ENCODE peak calls at places on chromosome 6, in six cellular contexts. W is PC-3, U is endothelial cell of umbilical vein, V is left ventricle myocardium inferior, A is pancreas, O is cardiac muscle cell. K is an unnamed sample. For H3K4me1, the result is how much of the 10 kb centered on the place peaks cover.

GRCh38 chr6:39209360-39209811 is 19.9 kb downstream of the KCNK5 start:
- DNase-seq in A (no peak), W (no peak), V (no peak), U (no peak), O (peak), K (no peak)

GRCh38 chr6:2885967-2886731 is 17.0 kb downstream of the SERPINB9 start:
- DNase-seq in U (no peak), W (no peak), V (no peak), O (no peak), A (no peak), K (no peak)

GRCh38 chr6:79353226-79353625 is 118.7 kb upstream of the HMGN3 start:
- DNase-seq in U (no peak), O (no peak), V (no peak), A (no peak), W (peak), K (no peak)

GRCh38 chr6:112307707-112308106 is 39.4 kb upstream of the RFPL4B start:
- DNase-seq in O (no peak), A (no peak), U (no peak), V (no peak), W (no peak), K (no peak)

GRCh38 chr6:89895273-89895874 is 1.1 kb downstream of the GJA10 start:
- DNase-seq in U (peak), V (no peak), W (peak), A (no peak), O (peak), K (peak)

GRCh38 chr6:118263929-118264486 is 284.1 kb upstream of the PLN start:
- DNase-seq in A (no peak), V (no peak), W (peak), U (peak), O (peak), K (peak)

GRCh38 chr6:63572733-63573139 is 456 bp downstream of the LOC128125822 start:
- DNase-seq in O (no peak), A (no peak), W (no peak), U (no peak), V (no peak), K (no peak)

GRCh38 chr6:105993769-105994521 is 92.2 kb upstream of the PRDM1 start:
- DNase-seq in A (peak), O (peak), V (peak), U (peak), W (no peak), K (peak)

GRCh38 chr6:156627524-156627923 is 149.7 kb upstream of the ARID1B start:
- DNase-seq in W (peak), A (no peak), U (no peak), V (no peak), O (no peak), K (no peak)

GRCh38 chr6:88982720-88983119 is 19.3 kb upstream of the RNGTT start:
- DNase-seq in V (no peak), U (peak), O (peak), A (peak), W (peak), K (peak)

GRCh38 chr6:15444881-15445280 is 199.0 kb downstream of the JARID2 start:
- DNase-seq in O (no peak), U (no peak), W (peak), A (peak), V (no peak), K (no peak)

GRCh38 chr6:25250878-25251277 is 28.3 kb upstream of the CARMIL1 start:
- DNase-seq in W (peak), U (no peak), V (no peak), A (no peak), O (no peak), K (no peak)

GRCh38 chr6:44667668-44668390 is 280.3 kb downstream of the CDC5L start:
- DNase-seq in W (peak), U (no peak), A (no peak), V (no peak), O (peak), K (peak)

GRCh38 chr6:39214120-39214813 is 15.0 kb downstream of the KCNK5 start:
- DNase-seq in U (no peak), O (no peak), V (no peak), W (no peak), A (no peak), K (no peak)

GRCh38 chr6:26441977-26442376 is 1.7 kb downstream of the BTN3A3 start:
- DNase-seq in W (no peak), O (no peak), A (no peak), U (no peak), V (no peak), K (no peak)

GRCh38 chr6:2915150-2915549 is 12.0 kb upstream of the SERPINB9 start:
- DNase-seq in U (no peak), V (no peak), A (no peak), O (no peak), W (no peak), K (no peak)

GRCh38 chr6:4133941-4134838 is 1.2 kb downstream of the ECI2 start:
- DNase-seq in A (peak), V (peak), W (peak), O (peak), U (peak), K (peak)

GRCh38 chr6:107179004-107179403 is 63.7 kb upstream of the BEND3 start:
- DNase-seq in A (no peak), O (peak), V (no peak), U (peak), W (peak), K (no peak)

GRCh38 chr6:148790817-148791216 is 44.0 kb downstream of the UST start:
- DNase-seq in V (no peak), A (no peak), U (no peak), W (no peak), O (no peak), K (no peak)

GRCh38 chr6:148776321-148776966 is 29.6 kb downstream of the UST start:
- DNase-seq in W (peak), V (no peak), A (no peak), O (peak), U (no peak), K (no peak)

GRCh38 chr6:75437451-75438185 is 56.0 kb downstream of the FILIP1 start:
- DNase-seq in W (peak), V (no peak), O (peak), U (no peak), A (no peak), K (no peak)

GRCh38 chr6:130500693-130501092 is 134.9 kb downstream of the TMEM200A start:
- DNase-seq in O (peak), W (no peak), V (no peak), U (peak), A (no peak), K (no peak)

GRCh38 chr6:38517005-38517404 is 122.7 kb downstream of the BTBD9 start:
- DNase-seq in V (no peak), W (peak), U (no peak), O (no peak), A (no peak), K (no peak)

GRCh38 chr6:41726876-41727275 is 8.5 kb downstream of the TFEB start:
- DNase-seq in O (no peak), U (no peak), V (no peak), A (no peak), W (no peak), K (no peak)
- H3K4me1 ChIP-seq in O (under half), U (under half), V (half or more), A (under half), W (under half), K (under half)

GRCh38 chr6:150580489-150580888 is 19.2 kb upstream of the PLEKHG1 start:
- DNase-seq in U (no peak), W (no peak), O (no peak), V (no peak), A (no peak), K (no peak)

GRCh38 chr6:150575840-150576239 is 23.8 kb upstream of the PLEKHG1 start:
- DNase-seq in V (no peak), A (no peak), O (no peak), U (no peak), W (no peak), K (no peak)

GRCh38 chr6:150584065-150584464 is 15.6 kb upstream of the PLEKHG1 start:
- DNase-seq in W (no peak), V (no peak), A (no peak), U (no peak), O (no peak), K (no peak)

GRCh38 chr6:150576651-150577226 is 22.9 kb upstream of the PLEKHG1 start:
- DNase-seq in O (no peak), W (no peak), U (no peak), A (no peak), V (no peak), K (no peak)

GRCh38 chr6:150579611-150580010 is 20.1 kb upstream of the PLEKHG1 start:
- DNase-seq in U (no peak), A (no peak), O (no peak), W (no peak), V (peak), K (peak)
- H3K4me1 ChIP-seq in U (under half), A (under half), O (under half), W (under half), V (under half), K (under half)

DNA sequence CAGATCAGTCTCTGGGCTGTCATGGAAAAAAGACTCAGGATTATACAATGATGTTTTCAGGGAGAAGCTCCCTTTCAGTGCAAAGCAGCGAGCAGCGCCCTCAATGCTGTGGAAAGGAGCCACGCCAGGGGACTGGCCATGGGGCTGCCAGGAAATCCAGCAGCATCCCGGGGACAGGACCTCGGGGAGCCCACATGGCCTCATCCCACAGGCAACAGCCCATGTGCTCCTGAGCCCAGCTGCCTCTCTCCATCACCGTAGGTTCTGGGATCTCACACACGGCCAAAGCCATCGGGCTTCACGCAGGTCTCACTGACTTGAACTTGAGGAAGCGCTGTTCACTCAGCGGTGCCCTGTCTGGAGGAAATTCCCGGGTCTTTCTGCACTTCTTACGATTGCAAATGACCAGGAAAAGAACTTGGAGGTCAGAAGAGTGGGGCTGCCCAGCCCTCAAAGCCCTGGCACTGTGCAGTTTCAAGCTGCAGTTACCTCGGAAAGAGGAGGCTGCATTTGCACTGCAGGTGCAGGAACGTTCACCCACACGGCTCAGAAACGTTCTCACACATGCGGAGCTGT is 125.9 kb upstream of the THBS2 start:
- DNase-seq in U (no peak), A (no peak), V (no peak), O (no peak), W (no peak), K (no peak)
- H3K4me1 ChIP-seq in U (under half), A (under half), V (under half), O (under half), W (under half), K (under half)

GRCh38 chr6:157769776-157770430 is 53.1 kb upstream of the SNX9 start:
- DNase-seq in W (peak), A (no peak), O (no peak), V (no peak), U (no peak), K (no peak)

GRCh38 chr6:157772820-157773219 is 50.2 kb upstream of the SNX9 start:
- DNase-seq in U (no peak), O (no peak), W (no peak), A (no peak), V (no peak), K (no peak)

GRCh38 chr6:157768863-157769551 is 54.0 kb upstream of the SNX9 start:
- DNase-seq in V (no peak), O (no peak), A (no peak), W (no peak), U (no peak), K (no peak)

GRCh38 chr6:157773248-157773773 is 49.7 kb upstream of the SNX9 start:
- DNase-seq in A (no peak), V (no peak), U (no peak), O (no peak), W (no peak), K (no peak)

DNA sequence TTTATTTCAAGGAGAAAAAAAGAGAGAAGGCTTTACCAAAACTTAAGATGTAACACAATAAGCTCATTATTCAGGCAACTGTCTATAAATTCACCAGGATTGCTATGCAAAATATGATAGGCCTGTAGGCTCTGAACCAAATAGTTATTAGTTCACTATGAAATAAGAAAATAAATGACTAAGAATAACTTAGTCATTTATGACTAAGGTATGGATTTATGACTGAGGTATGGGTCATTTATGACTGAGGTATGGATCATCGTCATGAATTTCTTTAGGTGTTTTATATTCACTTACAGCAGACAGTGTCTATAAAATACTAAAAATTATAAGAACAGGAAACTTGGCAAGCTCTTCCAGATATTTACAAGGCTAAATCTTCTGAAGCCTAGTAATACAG is 52.1 kb upstream of the SNX9 start:
- DNase-seq in V (no peak), U (peak), O (no peak), W (peak), A (no peak), K (no peak)
- H3K4me1 ChIP-seq in V (under half), U (under half), O (under half), W (under half), A (under half), K (under half)

DNA sequence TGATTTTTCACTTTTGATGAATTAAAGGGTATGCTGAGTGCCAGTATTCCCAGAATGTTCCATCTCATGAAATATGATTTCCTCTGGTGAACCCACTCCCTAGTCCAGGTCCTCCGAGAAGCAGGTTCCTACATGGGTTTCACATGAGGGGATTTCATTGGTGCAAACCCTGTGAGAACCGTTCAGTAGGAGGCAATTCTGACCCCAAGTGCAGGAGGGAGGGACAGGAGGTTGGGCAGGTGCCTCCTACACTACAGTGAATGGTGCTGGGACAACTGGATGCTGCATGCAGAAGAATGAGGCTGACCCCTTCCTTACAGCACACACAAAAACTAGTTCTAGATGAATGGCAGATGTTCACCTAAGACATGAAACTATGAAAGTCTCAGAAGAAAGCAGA is 5.1 kb upstream of the ULBP2 start:
- DNase-seq in O (no peak), V (no peak), U (no peak), W (no peak), A (no peak), K (no peak)
- H3K4me1 ChIP-seq in O (under half), V (under half), U (under half), W (under half), A (under half), K (under half)

GRCh38 chr6:34226731-34227586 is 9.7 kb upstream of the HMGA1 start:
- DNase-seq in W (no peak), V (no peak), O (no peak), U (no peak), A (no peak), K (no peak)
- H3K4me1 ChIP-seq in W (under half), V (under half), O (under half), U (under half), A (under half), K (under half)

GRCh38 chr6:7115452-7116223 is 7.9 kb downstream of the RREB1 start:
- DNase-seq in V (no peak), W (no peak), A (no peak), U (no peak), O (peak), K (no peak)
- H3K4me1 ChIP-seq in V (half or more), W (under half), A (under half), U (under half), O (under half), K (half or more)

DNA sequence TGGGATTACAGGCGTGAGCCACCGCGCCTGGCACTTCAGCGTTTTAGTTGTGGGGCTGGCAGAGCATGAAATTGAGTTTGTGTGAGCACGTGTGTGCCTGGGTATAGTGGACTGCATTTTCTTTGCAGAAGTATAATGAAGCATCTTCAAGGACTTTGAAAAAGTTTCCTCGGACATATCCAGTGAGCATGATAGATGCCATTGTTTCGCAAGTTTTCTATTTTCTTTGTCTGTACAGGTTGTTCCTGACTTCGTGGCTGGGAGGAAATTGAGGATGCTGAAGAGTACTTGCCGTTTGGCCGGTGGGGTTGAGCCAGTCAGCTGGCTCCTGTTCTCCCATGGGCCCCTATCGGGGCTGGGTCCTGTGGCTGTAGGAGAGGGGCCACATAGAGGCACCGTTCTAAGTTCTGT is 55.9 kb downstream of the RREB1 start:
- DNase-seq in W (no peak), A (no peak), O (no peak), V (no peak), U (no peak), K (no peak)
- H3K4me1 ChIP-seq in W (under half), A (under half), O (under half), V (half or more), U (under half), K (half or more)